ENCODE peak calls at places on chromosomes 2 and 18, in eight cellular contexts. O is nephron progenitor cell, L is GM10248, U is GM20000, X is neural progenitor cell, I is Calu3, V is mucosa of descending colon, T is MM.1S. K is an unnamed sample.
A peak's percentile ranks its signal among the peaks of the same experiment; 100 is the strongest.

GRCh38 chr2:8648441-8648840 is 33.4 kb upstream of the ID2 start:
- DNase-seq in O (no peak), L (no peak), U (no peak), X (no peak), I (no peak), V (no peak), T (no peak), K (no peak)

GRCh38 chr2:15919716-15920444 is 20.5 kb upstream of the MYCN start:
- DNase-seq in O (no peak), L (no peak), U (no peak), X (no peak), I (peak; percentile 29), V (no peak), T (no peak), K (no peak)

GRCh38 chr2:23293063-23293462 is 91.9 kb upstream of the KLHL29 start:
- DNase-seq in O (no peak), L (no peak), U (no peak), X (no peak), I (peak; percentile 41), V (peak; percentile 20), T (no peak), K (no peak)

GRCh38 chr2:137659616-137660015 is 304.7 kb upstream of the HNMT start:
- DNase-seq in O (no peak), L (no peak), U (no peak), X (no peak), I (peak; percentile 46), V (peak; percentile 30), T (no peak), K (no peak)

GRCh38 chr2:115568643-115569042 is 1126.2 kb downstream of the DPP10 start:
- DNase-seq in O (no peak), L (no peak), U (no peak), X (no peak), I (no peak), V (no peak), T (no peak), K (no peak)

GRCh38 chr2:119647440-119648169 is 31.4 kb upstream of the TMEM177 start:
- DNase-seq in O (no peak), L (peak; percentile 20), U (no peak), X (no peak), I (peak; percentile 58), V (no peak), T (peak; percentile 23), K (no peak)

GRCh38 chr2:136327162-136327852 is 209.4 kb upstream of the CXCR4 start:
- DNase-seq in O (no peak), L (peak; percentile 67), U (peak; percentile 67), X (no peak), I (no peak), V (peak; percentile 33), T (peak; percentile 96), K (no peak)

GRCh38 chr18:79914614-79915160 is 36.8 kb downstream of the SLC66A2 start:
- DNase-seq in O (no peak), L (no peak), U (peak; percentile 23), X (no peak), I (no peak), V (no peak), T (no peak), K (no peak)

GRCh38 chr2:37181726-37182684 is 6.5 kb downstream of the SULT6B1 start:
- DNase-seq in O (no peak), L (no peak), U (no peak), X (no peak), I (no peak), V (no peak), T (no peak), K (no peak)

GRCh38 chr18:37956020-37956419 is 390.4 kb upstream of the CELF4 start:
- DNase-seq in O (no peak), L (no peak), U (no peak), X (no peak), I (no peak), V (no peak), T (no peak), K (no peak)

GRCh38 chr2:233384017-233384416 is 29.7 kb downstream of the DGKD start:
- DNase-seq in O (no peak), L (no peak), U (no peak), X (no peak), I (no peak), V (no peak), T (no peak), K (no peak)

GRCh38 chr2:5700551-5700950 is 8.4 kb downstream of the SOX11 start:
- DNase-seq in O (no peak), L (no peak), U (no peak), X (no peak), I (no peak), V (no peak), T (peak; percentile 75), K (no peak)
- TF ChIP-seq CTCF in O (no peak), L (no peak), U (no peak), X (peak; percentile 9), I (no peak), V (no peak), T (no peak), K (no peak)

GRCh38 chr2:62016957-62017356 is 111.5 kb downstream of the COMMD1 start:
- DNase-seq in O (no peak), L (no peak), U (no peak), X (no peak), I (no peak), V (no peak), T (no peak), K (no peak)

GRCh38 chr2:62010632-62011276 is 105.3 kb downstream of the COMMD1 start:
- DNase-seq in O (no peak), L (no peak), U (no peak), X (no peak), I (no peak), V (no peak), T (no peak), K (no peak)

GRCh38 chr2:62014102-62014501 is 108.6 kb downstream of the COMMD1 start:
- DNase-seq in O (no peak), L (no peak), U (no peak), X (peak; percentile 34), I (no peak), V (peak; percentile 56), T (no peak), K (no peak)
- TF ChIP-seq CTCF in O (no peak), L (no peak), U (no peak), X (no peak), I (no peak), V (no peak), T (no peak), K (no peak)

GRCh38 chr2:69692424-69692823 is 48.9 kb upstream of the AAK1 start:
- DNase-seq in O (no peak), L (no peak), U (no peak), X (no peak), I (no peak), V (no peak), T (no peak), K (no peak)

GRCh38 chr2:69694894-69695849 is 46.8 kb upstream of the ANXA4 start:
- DNase-seq in O (peak; percentile 25), L (no peak), U (no peak), X (no peak), I (peak; percentile 27), V (no peak), T (no peak), K (no peak)

GRCh38 chr2:69693472-69694450 is 48.2 kb upstream of the ANXA4 start:
- DNase-seq in O (no peak), L (no peak), U (no peak), X (no peak), I (no peak), V (peak; percentile 44), T (no peak), K (no peak)

GRCh38 chr2:69695850-69696216 is 46.1 kb upstream of the ANXA4 start:
- DNase-seq in O (no peak), L (no peak), U (no peak), X (no peak), I (no peak), V (no peak), T (no peak), K (no peak)

GRCh38 chr2:69693059-69693458 is 48.9 kb upstream of the ANXA4 start:
- DNase-seq in O (no peak), L (no peak), U (no peak), X (no peak), I (no peak), V (no peak), T (no peak), K (no peak)
- TF ChIP-seq CTCF in O (no peak), L (no peak), U (no peak), X (no peak), I (no peak), V (no peak), T (no peak), K (no peak)

GRCh38 chr18:68462766-68463165 is 252.1 kb downstream of the TMX3 start:
- DNase-seq in O (no peak), L (no peak), U (no peak), X (no peak), I (no peak), V (no peak), T (no peak), K (no peak)

GRCh38 chr18:68456985-68457384 is 257.9 kb downstream of the TMX3 start:
- DNase-seq in O (no peak), L (no peak), U (no peak), X (no peak), I (no peak), V (no peak), T (no peak), K (no peak)

GRCh38 chr18:68462148-68462547 is 252.8 kb downstream of the TMX3 start:
- DNase-seq in O (no peak), L (no peak), U (no peak), X (no peak), I (no peak), V (no peak), T (no peak), K (no peak)

GRCh38 chr18:68461635-68462034 is 253.3 kb downstream of the TMX3 start:
- DNase-seq in O (no peak), L (no peak), U (no peak), X (no peak), I (no peak), V (no peak), T (no peak), K (no peak)

DNA sequence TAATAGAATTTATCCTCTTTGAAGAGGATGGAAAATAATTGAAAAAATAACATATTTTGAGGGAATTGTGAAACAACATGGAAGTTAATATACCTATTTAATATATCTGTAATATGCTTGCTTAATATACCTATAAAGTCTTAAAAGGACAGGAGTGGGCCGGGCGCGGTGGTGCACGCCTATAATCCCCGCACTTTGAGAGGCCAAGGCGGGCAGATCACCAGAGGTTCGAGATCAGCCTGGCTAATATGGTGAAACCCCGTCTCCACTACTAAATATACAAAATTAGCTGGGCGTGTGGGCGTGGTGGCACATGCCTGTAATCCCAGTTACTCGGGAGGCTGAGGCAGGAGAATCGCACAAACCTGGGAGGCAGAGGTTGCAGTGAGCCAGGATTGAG is 254.9 kb downstream of the TMX3 start:
- DNase-seq in O (no peak), L (no peak), U (no peak), X (no peak), I (no peak), V (no peak), T (no peak), K (no peak)
- TF ChIP-seq CTCF in O (no peak), L (no peak), U (no peak), X (no peak), I (no peak), V (no peak), T (no peak), K (no peak)

DNA sequence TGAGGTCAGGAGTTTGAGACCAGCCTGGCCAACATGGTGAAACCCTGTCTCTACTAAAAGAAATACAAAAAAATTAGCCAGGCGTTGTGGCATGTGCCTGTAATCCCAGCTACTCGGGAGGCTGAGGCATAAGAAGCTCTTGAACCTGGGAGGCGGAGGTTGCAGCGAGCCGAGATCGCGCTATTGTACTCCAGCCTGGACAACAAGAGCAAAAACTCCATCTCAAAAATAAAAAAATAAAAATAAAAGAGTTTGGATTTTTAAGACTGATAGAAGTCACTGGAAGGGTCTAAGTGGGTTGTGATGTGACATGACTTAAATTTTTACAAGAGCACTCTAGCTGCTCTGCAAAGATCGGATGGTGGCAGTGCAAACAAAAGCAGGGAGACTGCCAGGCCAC is 15.9 kb downstream of the KCNK3 start:
- DNase-seq in O (no peak), L (no peak), U (no peak), X (no peak), I (no peak), V (no peak), T (no peak), K (no peak)
- TF ChIP-seq CTCF in O (no peak), L (no peak), U (no peak), X (no peak), I (no peak), V (no peak), T (no peak), K (no peak)